ENCODE peak calls at places on chromosomes 7 and 10, in four cellular contexts. F is neural progenitor cell, J is GM06990, T is A549. O is an unnamed sample.

GRCh38 chr7:27144799-27145166 is 1.3 kb upstream of the HOXA5 start:
- DNase-seq in F (no peak), J (no peak), T (no peak), O (no peak)

GRCh38 chr10:97903128-97904025 is 53.7 kb downstream of the GOLGA7B start:
- DNase-seq in F (peak; percentile 30), J (no peak), T (no peak), O (no peak)

GRCh38 chr10:24467094-24467493 is 256.6 kb downstream of the ARHGAP21 start:
- DNase-seq in F (no peak), J (no peak), T (peak; percentile 11), O (no peak)

GRCh38 chr10:31318854-31319601 is at the start of gene ZEB1:
- DNase-seq in F (peak; percentile 97), J (peak; percentile 91), T (peak; percentile 67), O (peak; percentile 94)

GRCh38 chr10:114815751-114816150 is 5.8 kb upstream of the FHIP2A start:
- DNase-seq in F (no peak), J (no peak), T (no peak), O (no peak)

GRCh38 chr10:132869621-132870020 is 72.7 kb downstream of the CFAP46 start:
- DNase-seq in F (no peak), J (no peak), T (no peak), O (no peak)

GRCh38 chr7:126715076-126715475 is 537.7 kb downstream of the GRM8 start:
- DNase-seq in F (no peak), J (no peak), T (no peak), O (no peak)

GRCh38 chr10:51117794-51118193 is 43.5 kb downstream of the PRKG1 start:
- DNase-seq in F (no peak), J (no peak), T (no peak), O (no peak)

GRCh38 chr10:29663718-29664117 is 28.9 kb upstream of the SVIL start:
- DNase-seq in F (no peak), J (no peak), T (no peak), O (no peak)

GRCh38 chr10:29656451-29656992 is 21.8 kb upstream of the SVIL start:
- DNase-seq in F (no peak), J (no peak), T (no peak), O (no peak)

GRCh38 chr10:29659770-29660097 is 25.0 kb upstream of the SVIL start:
- DNase-seq in F (no peak), J (no peak), T (no peak), O (no peak)

GRCh38 chr10:29657719-29658274 is 23.0 kb upstream of the SVIL start:
- DNase-seq in F (no peak), J (no peak), T (no peak), O (peak; percentile 29)

GRCh38 chr10:29658984-29659769 is 24.4 kb upstream of the SVIL start:
- DNase-seq in F (peak; percentile 36), J (peak; percentile 43), T (peak; percentile 99), O (peak; percentile 100)
- TF ChIP-seq CTCF in F (no peak), J (no peak), T (no peak), O (peak; percentile 42)

GRCh38 chr7:33639552-33640197 is 265.7 kb upstream of the BMPER start:
- DNase-seq in F (no peak), J (no peak), T (no peak), O (no peak)
- H3K4me3 ChIP-seq in F (no peak overlapping the region), J (no peak overlapping the region), T (no peak overlapping the region), O (no peak overlapping the region)

GRCh38 chr10:22420787-22421517 is 75.7 kb downstream of the SPAG6 start:
- DNase-seq in F (no peak), J (no peak), T (no peak), O (no peak)
- TF ChIP-seq CTCF in F (no peak), J (peak; percentile 14), T (peak; percentile 32), O (no peak)

GRCh38 chr10:16662889-16663288 is 141.2 kb upstream of the C1QL3 start:
- DNase-seq in F (no peak), J (no peak), T (no peak), O (no peak)

DNA sequence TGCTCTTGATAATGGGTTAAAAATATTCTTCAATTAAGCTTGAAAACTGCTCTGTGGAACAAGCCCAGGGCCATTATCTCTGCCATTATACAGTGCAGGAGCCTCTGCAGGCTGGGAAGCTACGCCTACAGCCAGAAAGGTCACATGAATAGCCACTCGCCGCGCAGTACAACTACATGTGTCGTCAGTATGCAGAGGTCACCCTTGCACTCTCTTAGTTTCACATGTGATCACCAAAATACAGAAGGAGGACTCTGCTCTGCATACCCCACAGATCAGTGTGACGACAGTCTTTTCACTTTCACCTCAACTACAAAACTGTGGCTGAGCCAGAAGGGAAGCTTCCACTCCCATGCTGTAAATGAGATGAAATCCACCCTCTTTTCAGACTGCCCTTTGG is 141.8 kb upstream of the C1QL3 start:
- DNase-seq in F (no peak), J (no peak), T (no peak), O (no peak)
- H3K4me3 ChIP-seq in F (no peak overlapping the region), J (no peak overlapping the region), T (no peak overlapping the region), O (no peak overlapping the region)

DNA sequence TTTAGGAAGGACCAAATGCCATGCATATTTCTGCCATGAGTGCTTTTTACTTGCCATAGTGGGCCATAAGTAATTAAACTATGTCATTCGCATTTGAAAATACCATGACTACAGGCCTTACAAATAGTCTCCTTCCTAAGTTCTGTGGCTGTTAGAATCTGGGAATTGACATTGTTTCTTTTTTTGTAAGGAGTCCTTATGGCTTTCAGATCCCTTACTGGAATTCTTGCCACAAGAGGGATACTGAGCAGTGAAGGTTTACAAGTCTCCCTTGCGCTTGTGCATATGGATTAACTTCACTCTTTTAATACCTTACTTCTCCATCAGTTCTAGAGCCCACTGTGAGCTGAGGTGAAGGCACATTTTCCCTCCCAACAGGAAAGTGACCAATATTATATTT is 166.0 kb downstream of the NRG3 start:
- DNase-seq in F (peak; percentile 27), J (no peak), T (no peak), O (no peak)
- TF ChIP-seq CTCF in F (peak; percentile 50), J (no peak), T (no peak), O (no peak)

GRCh38 chr7:76354981-76355730 is 3.6 kb downstream of the YWHAG start:
- DNase-seq in F (no peak), J (no peak), T (no peak), O (no peak)
- H3K4me3 ChIP-seq in F (peak overlapping the region; percentile 97), J (no peak overlapping the region), T (no peak overlapping the region), O (no peak overlapping the region)

DNA sequence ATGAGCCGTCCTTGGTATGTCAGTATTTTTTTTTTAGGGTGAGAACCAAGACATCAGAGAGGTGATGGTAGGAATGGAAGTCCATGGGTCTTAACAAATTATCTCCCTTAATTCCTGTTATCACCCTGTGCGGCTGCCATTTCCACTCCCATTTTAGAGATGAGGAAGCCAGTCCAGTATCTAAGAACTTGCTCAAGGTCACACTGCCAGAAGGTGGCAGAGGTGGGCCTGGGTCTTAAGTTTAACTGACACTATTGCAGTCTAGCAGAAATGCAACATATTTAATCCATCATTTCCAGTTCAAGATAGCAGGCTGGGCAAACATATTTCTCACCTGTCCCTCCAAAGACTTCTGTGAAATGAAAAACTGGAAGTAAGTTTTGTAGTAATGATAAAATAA is 108.3 kb downstream of the GLI3 start:
- DNase-seq in F (peak; percentile 37), J (no peak), T (no peak), O (peak; percentile 19)
- TF ChIP-seq CTCF in F (peak; percentile 43), J (peak; percentile 24), T (no peak), O (peak; percentile 31)

DNA sequence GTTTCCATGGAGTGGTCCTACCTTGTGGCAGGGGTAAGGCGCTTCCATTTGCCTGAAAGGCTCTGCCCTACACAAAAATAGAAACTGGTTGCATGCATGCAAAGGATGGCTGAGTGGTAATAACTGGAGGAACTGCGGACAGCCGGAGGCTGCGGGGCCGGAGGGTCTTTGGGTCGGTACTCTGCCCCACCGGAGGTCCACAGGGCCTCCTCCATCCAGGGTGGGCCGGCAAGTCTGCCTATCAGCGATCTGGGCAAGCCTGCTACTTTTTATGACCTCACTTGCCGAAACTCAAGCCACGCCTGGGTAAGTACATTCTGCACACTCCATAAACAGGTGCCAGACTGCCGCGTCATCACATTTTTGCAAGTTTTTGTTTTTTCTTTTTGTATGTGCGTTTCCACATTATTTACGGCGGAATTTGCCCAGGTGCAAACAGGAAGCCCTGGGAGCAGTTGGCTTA is 30.0 kb downstream of the TACC2 start:
- DNase-seq in F (no peak), J (no peak), T (no peak), O (no peak)
- H3K4me3 ChIP-seq in F (peak overlapping the region; percentile 40), J (no peak overlapping the region), T (peak overlapping the region; percentile 32), O (no peak overlapping the region)

GRCh38 chr7:93062599-93062998 is 55.2 kb downstream of the SAMD9 start:
- DNase-seq in F (no peak), J (no peak), T (no peak), O (no peak)

GRCh38 chr7:93054975-93055374 is 62.8 kb downstream of the SAMD9 start:
- DNase-seq in F (no peak), J (no peak), T (no peak), O (no peak)

GRCh38 chr7:93060025-93060424 is 57.8 kb downstream of the SAMD9 start:
- DNase-seq in F (no peak), J (no peak), T (no peak), O (no peak)

GRCh38 chr7:93055543-93056107 is 62.2 kb downstream of the SAMD9 start:
- DNase-seq in F (peak; percentile 62), J (no peak), T (peak; percentile 30), O (peak; percentile 60)

GRCh38 chr7:93060865-93061264 is 56.9 kb downstream of the SAMD9 start:
- DNase-seq in F (no peak), J (no peak), T (no peak), O (no peak)
- TF ChIP-seq CTCF in F (no peak), J (no peak), T (no peak), O (no peak)

O was measured in astrocyte of the spinal cord.